ENCODE peak calls at places on chromosomes 11 and 22, in six cellular contexts. One of them, this sample, is unnamed.

GRCh38 chr11:122937978-122938377 is 43.7 kb downstream of the BSX start:
- DNase-seq in GM12891: no peak
- DNase-seq in lower leg skin: no peak
- DNase-seq in tibial nerve: no peak
- DNase-seq in HepG2: no peak
- DNase-seq in GM12892: no peak
- DNase-seq in this sample: no peak

GRCh38 chr11:112961751-112962747 is 829 bp downstream of the NCAM1 start:
- DNase-seq in GM12891: peak
- DNase-seq in lower leg skin: no peak
- DNase-seq in tibial nerve: no peak
- DNase-seq in HepG2: no peak
- DNase-seq in GM12892: no peak
- DNase-seq in this sample: no peak

GRCh38 chr22:45889539-45890350 is 87.2 kb downstream of the WNT7B start:
- DNase-seq in GM12891: no peak
- DNase-seq in lower leg skin: no peak
- DNase-seq in tibial nerve: no peak
- DNase-seq in HepG2: no peak
- DNase-seq in GM12892: no peak
- DNase-seq in this sample: no peak

GRCh38 chr11:57277845-57278720 is 41.0 kb upstream of the APLNR start:
- DNase-seq in GM12891: peak
- DNase-seq in lower leg skin: peak
- DNase-seq in tibial nerve: peak
- DNase-seq in HepG2: peak
- DNase-seq in GM12892: no peak
- DNase-seq in this sample: peak

GRCh38 chr22:39894554-39895092 is 1.1 kb upstream of the ENTHD1 start:
- DNase-seq in GM12891: no peak
- DNase-seq in lower leg skin: no peak
- DNase-seq in tibial nerve: no peak
- DNase-seq in HepG2: no peak
- DNase-seq in GM12892: no peak
- DNase-seq in this sample: no peak

GRCh38 chr22:25395468-25395867 is 169.0 kb upstream of the GRK3 start:
- DNase-seq in GM12891: no peak
- DNase-seq in lower leg skin: no peak
- DNase-seq in tibial nerve: no peak
- DNase-seq in HepG2: no peak
- DNase-seq in GM12892: no peak
- DNase-seq in this sample: no peak

GRCh38 chr22:19986410-19987341 is 29.9 kb downstream of the ARVCF start:
- DNase-seq in GM12891: peak
- DNase-seq in lower leg skin: no peak
- DNase-seq in tibial nerve: peak
- DNase-seq in HepG2: peak
- DNase-seq in GM12892: peak
- DNase-seq in this sample: peak

GRCh38 chr11:32897103-32897502 is 4.5 kb downstream of the QSER1 start:
- DNase-seq in GM12891: no peak
- DNase-seq in lower leg skin: no peak
- DNase-seq in tibial nerve: no peak
- DNase-seq in HepG2: no peak
- DNase-seq in GM12892: no peak
- DNase-seq in this sample: no peak

GRCh38 chr11:12824281-12825041 is 150.2 kb downstream of the TEAD1 start:
- DNase-seq in GM12891: no peak
- DNase-seq in lower leg skin: no peak
- DNase-seq in tibial nerve: no peak
- DNase-seq in HepG2: peak
- DNase-seq in GM12892: no peak
- DNase-seq in this sample: no peak

GRCh38 chr11:130403301-130403804 is 25.1 kb downstream of the ADAMTS8 start:
- DNase-seq in GM12891: no peak
- DNase-seq in lower leg skin: peak
- DNase-seq in tibial nerve: no peak
- DNase-seq in HepG2: no peak
- DNase-seq in GM12892: no peak
- DNase-seq in this sample: peak

GRCh38 chr11:121538054-121538453 is 85.3 kb upstream of the SORL1-AS1 start:
- DNase-seq in GM12891: no peak
- DNase-seq in lower leg skin: no peak
- DNase-seq in tibial nerve: no peak
- DNase-seq in HepG2: no peak
- DNase-seq in GM12892: no peak
- DNase-seq in this sample: no peak

GRCh38 chr11:124618863-124619262 is 3.8 kb upstream of the TBRG1 start:
- DNase-seq in GM12891: no peak
- DNase-seq in lower leg skin: no peak
- DNase-seq in tibial nerve: no peak
- DNase-seq in HepG2: no peak
- DNase-seq in GM12892: no peak
- DNase-seq in this sample: no peak

GRCh38 chr11:122882809-122883681 is 486 bp downstream of the JHY start:
- DNase-seq in GM12891: peak
- DNase-seq in lower leg skin: peak
- DNase-seq in tibial nerve: peak
- DNase-seq in HepG2: peak
- DNase-seq in GM12892: peak
- DNase-seq in this sample: peak

GRCh38 chr11:75100314-75100713 is 3.6 kb upstream of the OR2AT4 start:
- DNase-seq in GM12891: peak
- DNase-seq in lower leg skin: no peak
- DNase-seq in tibial nerve: no peak
- DNase-seq in HepG2: no peak
- DNase-seq in GM12892: peak
- DNase-seq in this sample: peak

DNA sequence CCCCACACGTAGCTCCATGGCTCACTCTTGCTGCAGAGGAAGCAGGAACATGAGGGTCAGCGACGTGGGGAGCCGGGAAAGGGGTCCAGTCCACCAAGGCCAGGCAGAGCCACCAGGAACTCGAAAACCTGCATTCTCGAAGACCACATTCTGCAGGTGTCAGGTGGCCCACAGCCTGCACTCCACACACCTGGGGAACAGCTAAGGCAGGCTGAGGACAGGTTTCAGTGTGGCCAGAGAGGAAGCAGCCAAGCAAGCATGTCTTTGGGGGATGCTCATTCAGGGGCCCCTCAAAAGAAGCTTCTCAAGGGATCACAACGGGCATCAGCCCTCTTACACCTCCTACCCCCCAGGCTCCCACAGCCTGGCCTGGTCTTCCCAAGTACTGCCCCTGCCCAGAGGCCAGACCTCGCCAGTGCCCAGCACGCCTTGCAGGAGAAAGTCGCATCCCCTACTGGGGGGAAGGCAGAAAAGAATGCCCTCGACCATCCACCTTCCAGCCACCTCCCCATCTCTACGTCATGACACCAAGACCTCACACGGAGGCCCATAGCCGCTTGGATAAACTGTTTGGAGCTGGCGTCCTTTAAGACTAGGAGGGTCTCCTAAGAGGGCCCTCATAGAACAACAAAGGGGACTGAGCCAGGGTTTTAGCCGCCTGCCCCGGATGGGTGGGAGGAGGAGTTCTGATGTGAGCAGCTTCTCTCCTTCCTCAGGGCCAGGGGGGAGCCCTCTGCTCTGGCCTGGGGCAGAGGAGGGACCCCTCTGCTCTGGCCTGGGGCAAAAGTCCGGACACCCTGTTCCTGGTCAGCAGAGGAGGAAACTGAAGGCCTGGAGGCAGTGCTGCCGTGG is 2.9 kb downstream of the CSNK1E start:
- DNase-seq in GM12891: no peak
- DNase-seq in lower leg skin: no peak
- DNase-seq in tibial nerve: no peak
- DNase-seq in HepG2: no peak
- DNase-seq in GM12892: no peak
- DNase-seq in this sample: no peak
- TF ChIP-seq POLR2A in GM12891: no peak
- TF ChIP-seq POLR2A in lower leg skin: no peak
- TF ChIP-seq POLR2A in tibial nerve: no peak
- TF ChIP-seq POLR2A in HepG2: no peak
- TF ChIP-seq POLR2A in GM12892: no peak
- TF ChIP-seq POLR2A in this sample: no peak

GRCh38 chr11:797300-798092 is 585 bp downstream of the SLC25A22 start:
- DNase-seq in GM12891: peak
- DNase-seq in lower leg skin: no peak
- DNase-seq in tibial nerve: peak
- DNase-seq in HepG2: peak
- DNase-seq in GM12892: peak
- DNase-seq in this sample: no peak
- TF ChIP-seq POLR2A in GM12891: no peak
- TF ChIP-seq POLR2A in lower leg skin: no peak
- TF ChIP-seq POLR2A in tibial nerve: no peak
- TF ChIP-seq POLR2A in HepG2: no peak
- TF ChIP-seq POLR2A in GM12892: no peak
- TF ChIP-seq POLR2A in this sample: no peak

GRCh38 chr22:50071432-50072166 is 13.5 kb upstream of the TTLL8 start:
- DNase-seq in GM12891: no peak
- DNase-seq in lower leg skin: no peak
- DNase-seq in tibial nerve: no peak
- DNase-seq in HepG2: no peak
- DNase-seq in GM12892: no peak
- DNase-seq in this sample: peak

GRCh38 chr22:50072167-50072555 is 13.1 kb downstream of the MLC1 start:
- DNase-seq in GM12891: no peak
- DNase-seq in lower leg skin: no peak
- DNase-seq in tibial nerve: no peak
- DNase-seq in HepG2: no peak
- DNase-seq in GM12892: no peak
- DNase-seq in this sample: no peak

GRCh38 chr22:50068096-50068495 is 10.0 kb upstream of the TTLL8 start:
- DNase-seq in GM12891: no peak
- DNase-seq in lower leg skin: no peak
- DNase-seq in tibial nerve: no peak
- DNase-seq in HepG2: no peak
- DNase-seq in GM12892: no peak
- DNase-seq in this sample: no peak

GRCh38 chr22:50072714-50073538 is 12.3 kb downstream of the MLC1 start:
- DNase-seq in GM12891: no peak
- DNase-seq in lower leg skin: no peak
- DNase-seq in tibial nerve: no peak
- DNase-seq in HepG2: no peak
- DNase-seq in GM12892: no peak
- DNase-seq in this sample: no peak

GRCh38 chr22:50070366-50070765 is 12.3 kb upstream of the TTLL8 start:
- DNase-seq in GM12891: no peak
- DNase-seq in lower leg skin: no peak
- DNase-seq in tibial nerve: no peak
- DNase-seq in HepG2: no peak
- DNase-seq in GM12892: no peak
- DNase-seq in this sample: no peak
- TF ChIP-seq POLR2A in GM12891: no peak
- TF ChIP-seq POLR2A in lower leg skin: no peak
- TF ChIP-seq POLR2A in tibial nerve: no peak
- TF ChIP-seq POLR2A in HepG2: no peak
- TF ChIP-seq POLR2A in GM12892: no peak
- TF ChIP-seq POLR2A in this sample: no peak

GRCh38 chr22:37608477-37609239 is at the start of gene GGA1:
- DNase-seq in GM12891: peak
- DNase-seq in lower leg skin: peak
- DNase-seq in tibial nerve: peak
- DNase-seq in HepG2: peak
- DNase-seq in GM12892: peak
- DNase-seq in this sample: peak
- TF ChIP-seq POLR2A in GM12891: peak
- TF ChIP-seq POLR2A in lower leg skin: no peak
- TF ChIP-seq POLR2A in tibial nerve: peak
- TF ChIP-seq POLR2A in HepG2: peak
- TF ChIP-seq POLR2A in GM12892: peak
- TF ChIP-seq POLR2A in this sample: no peak

GRCh38 chr11:36376888-36377758 is 81.0 kb downstream of the PRR5L start:
- DNase-seq in GM12891: no peak
- DNase-seq in lower leg skin: peak
- DNase-seq in tibial nerve: peak
- DNase-seq in HepG2: no peak
- DNase-seq in GM12892: peak
- DNase-seq in this sample: no peak
- TF ChIP-seq POLR2A in GM12891: no peak
- TF ChIP-seq POLR2A in lower leg skin: no peak
- TF ChIP-seq POLR2A in tibial nerve: no peak
- TF ChIP-seq POLR2A in HepG2: no peak
- TF ChIP-seq POLR2A in GM12892: no peak
- TF ChIP-seq POLR2A in this sample: peak

GRCh38 chr22:36065462-36065774 is 36.8 kb upstream of the RBFOX2 start:
- DNase-seq in GM12891: no peak
- DNase-seq in lower leg skin: no peak
- DNase-seq in tibial nerve: no peak
- DNase-seq in HepG2: no peak
- DNase-seq in GM12892: no peak
- DNase-seq in this sample: no peak
- TF ChIP-seq POLR2A in GM12891: no peak
- TF ChIP-seq POLR2A in lower leg skin: no peak
- TF ChIP-seq POLR2A in tibial nerve: no peak
- TF ChIP-seq POLR2A in HepG2: no peak
- TF ChIP-seq POLR2A in GM12892: no peak
- TF ChIP-seq POLR2A in this sample: no peak